ENCODE peak calls at places on chromosomes 2 and 18, in ten cellular contexts. C is heart left ventricle, U is cardiac muscle cell, Q is IMR-90, M is choroid plexus epithelial cell, P is cardiac fibroblast, L is kidney epithelial cell, F is lower leg skin, W is AG09319, H is AG09309. N is an unnamed sample.

GRCh38 chr2:126616606-126617069 is 39.3 kb upstream of the GYPC start:
- DNase-seq in C (no peak), U (no peak), Q (no peak), M (no peak), P (no peak), L (no peak), F (no peak), W (no peak), H (no peak), N (no peak)

GRCh38 chr2:7983451-7983850 is 698.4 kb upstream of the ID2 start:
- DNase-seq in C (no peak), U (no peak), Q (no peak), M (no peak), P (no peak), L (no peak), F (no peak), W (no peak), H (no peak), N (no peak)

GRCh38 chr18:66342577-66342976 is 261.3 kb downstream of the CDH19 start:
- DNase-seq in C (no peak), U (no peak), Q (no peak), M (no peak), P (no peak), L (no peak), F (no peak), W (no peak), H (no peak), N (no peak)

GRCh38 chr2:126527836-126528490 is 128.0 kb upstream of the GYPC start:
- DNase-seq in C (peak; percentile 62), U (peak; percentile 75), Q (peak; percentile 58), M (peak; percentile 88), P (peak; percentile 79), L (no peak), F (no peak), W (peak; percentile 7), H (peak; percentile 4), N (peak; percentile 28)

GRCh38 chr2:23050388-23050787 is 334.6 kb upstream of the KLHL29 start:
- DNase-seq in C (no peak), U (no peak), Q (no peak), M (no peak), P (no peak), L (no peak), F (no peak), W (no peak), H (no peak), N (no peak)

GRCh38 chr2:43083710-43084698 is 142.4 kb downstream of the ZFP36L2 start:
- DNase-seq in C (peak; percentile 72), U (peak; percentile 75), Q (peak; percentile 55), M (no peak), P (peak; percentile 85), L (no peak), F (peak; percentile 87), W (no peak), H (peak; percentile 42), N (no peak)

GRCh38 chr18:10563886-10564285 is 38.1 kb downstream of the NAPG start:
- DNase-seq in C (no peak), U (no peak), Q (no peak), M (no peak), P (no peak), L (no peak), F (no peak), W (no peak), H (no peak), N (no peak)

GRCh38 chr2:17084882-17085281 is 419.2 kb upstream of the CYRIA start:
- DNase-seq in C (no peak), U (no peak), Q (no peak), M (peak; percentile 13), P (no peak), L (no peak), F (no peak), W (no peak), H (peak; percentile 59), N (no peak)

GRCh38 chr2:165469417-165469816 is at the start of gene CSRNP3:
- DNase-seq in C (no peak), U (peak; percentile 91), Q (peak; percentile 70), M (peak; percentile 92), P (peak; percentile 89), L (peak; percentile 74), F (no peak), W (peak; percentile 30), H (peak; percentile 59), N (peak; percentile 15)

GRCh38 chr2:88281302-88282217 is 111.4 kb downstream of the THNSL2 start:
- DNase-seq in C (no peak), U (no peak), Q (no peak), M (no peak), P (no peak), L (no peak), F (no peak), W (no peak), H (no peak), N (no peak)

GRCh38 chr2:77101796-77102452 is 420.3 kb downstream of the LRRTM4 start:
- DNase-seq in C (no peak), U (no peak), Q (no peak), M (no peak), P (no peak), L (no peak), F (no peak), W (no peak), H (no peak), N (no peak)

GRCh38 chr2:28228419-28228995 is 164.2 kb upstream of the FOSL2 start:
- DNase-seq in C (no peak), U (no peak), Q (peak; percentile 38), M (peak; percentile 48), P (no peak), L (no peak), F (no peak), W (peak; percentile 75), H (no peak), N (no peak)

GRCh38 chr2:160406591-160407392 is 86.8 kb downstream of the RBMS1 start:
- DNase-seq in C (peak; percentile 62), U (peak; percentile 76), Q (peak; percentile 80), M (peak; percentile 86), P (peak; percentile 86), L (peak; percentile 53), F (peak; percentile 92), W (no peak), H (no peak), N (no peak)

GRCh38 chr18:2471523-2471922 is 99.8 kb downstream of the METTL4 start:
- DNase-seq in C (no peak), U (no peak), Q (no peak), M (no peak), P (no peak), L (no peak), F (no peak), W (no peak), H (no peak), N (no peak)
- TF ChIP-seq CTCF in C (no peak), U (peak; percentile 7), Q (no peak), M (peak; percentile 23), P (peak; percentile 17), L (peak; percentile 5), F (no peak), W (no peak), H (no peak), N (peak; percentile 18)

GRCh38 chr2:223621901-223622300 is 19.7 kb upstream of the SCG2 start:
- DNase-seq in C (no peak), U (no peak), Q (no peak), M (peak; percentile 53), P (no peak), L (no peak), F (no peak), W (no peak), H (no peak), N (no peak)

GRCh38 chr2:223613017-223613950 is 11.1 kb upstream of the SCG2 start:
- DNase-seq in C (peak; percentile 81), U (peak; percentile 99), Q (peak; percentile 99), M (peak; percentile 99), P (peak; percentile 98), L (peak; percentile 88), F (peak; percentile 92), W (peak; percentile 93), H (peak; percentile 93), N (peak; percentile 24)

GRCh38 chr2:223619486-223620129 is 17.4 kb upstream of the SCG2 start:
- DNase-seq in C (no peak), U (no peak), Q (no peak), M (no peak), P (no peak), L (no peak), F (no peak), W (no peak), H (no peak), N (no peak)

GRCh38 chr2:223614534-223614933 is 12.4 kb upstream of the SCG2 start:
- DNase-seq in C (no peak), U (no peak), Q (no peak), M (no peak), P (no peak), L (no peak), F (no peak), W (no peak), H (no peak), N (no peak)

GRCh38 chr2:223618172-223619035 is 16.2 kb upstream of the SCG2 start:
- DNase-seq in C (no peak), U (no peak), Q (no peak), M (no peak), P (no peak), L (no peak), F (no peak), W (no peak), H (no peak), N (no peak)
- TF ChIP-seq CTCF in C (no peak), U (no peak), Q (no peak), M (peak; percentile 26), P (no peak), L (peak; percentile 23), F (no peak), W (no peak), H (no peak), N (peak; percentile 28)

GRCh38 chr2:132009874-132010521 is 151.8 kb downstream of the ANKRD30BL start:
- DNase-seq in C (peak; percentile 44), U (no peak), Q (no peak), M (no peak), P (peak; percentile 0), L (no peak), F (no peak), W (no peak), H (no peak), N (no peak)

DNA sequence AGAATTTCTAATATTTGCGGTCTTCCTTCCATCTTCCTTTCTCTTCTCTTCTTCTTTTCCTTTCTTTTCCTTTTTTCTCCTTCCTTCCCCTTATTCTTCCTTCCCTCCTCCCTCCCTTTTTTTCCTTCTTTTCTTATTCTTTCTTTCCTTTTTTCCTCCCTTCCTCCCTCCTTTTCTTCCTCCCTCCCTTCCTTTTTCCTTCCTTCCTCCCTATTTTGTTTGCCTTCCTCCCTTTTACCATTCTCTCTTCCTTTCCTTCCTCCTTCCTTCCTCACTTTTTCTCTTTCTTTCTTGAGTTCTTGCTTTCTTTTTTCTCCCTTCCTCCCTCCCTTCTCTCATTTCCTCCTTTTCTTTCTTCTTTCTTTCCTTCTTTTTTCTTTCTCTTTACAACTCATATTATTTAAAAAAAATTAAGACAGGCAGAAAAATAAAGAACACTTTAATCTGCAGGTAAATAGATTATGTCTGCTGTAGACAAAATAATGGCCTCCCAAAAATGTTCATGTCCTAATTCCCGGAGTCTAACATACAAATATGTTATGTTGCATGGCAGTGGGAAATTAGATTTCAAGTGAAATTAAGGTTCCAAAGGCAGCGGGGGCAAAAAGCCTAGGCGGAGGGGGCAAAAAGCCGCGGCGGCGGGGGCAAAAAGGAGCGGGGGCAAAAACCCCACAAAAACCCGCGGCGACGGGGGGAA is 152.4 kb downstream of the ANKRD30BL start:
- DNase-seq in C (no peak), U (no peak), Q (no peak), M (no peak), P (no peak), L (no peak), F (no peak), W (no peak), H (no peak), N (no peak)
- TF ChIP-seq CTCF in C (no peak), U (no peak), Q (no peak), M (no peak), P (no peak), L (no peak), F (no peak), W (no peak), H (no peak), N (no peak)

GRCh38 chr2:168705534-168706470 is 96.6 kb upstream of the NOSTRIN start:
- DNase-seq in C (no peak), U (peak; percentile 69), Q (peak; percentile 51), M (peak; percentile 70), P (peak; percentile 70), L (no peak), F (no peak), W (no peak), H (no peak), N (no peak)
- TF ChIP-seq CTCF in C (no peak), U (peak; percentile 53), Q (peak; percentile 51), M (peak; percentile 51), P (peak; percentile 30), L (peak; percentile 31), F (no peak), W (peak; percentile 40), H (peak; percentile 45), N (peak; percentile 35)